ENCODE peak calls at places on chromosomes 12 and 14, in seven cellular contexts. I, D, N, P, X, R and G are unnamed samples. For H3K4me1, the result is how much of the 10 kb centered on the place peaks cover.

GRCh38 chr12:47193066-47193465 is 113.3 kb upstream of the AMIGO2 start:
- DNase-seq in X (no peak), D (no peak), N (no peak), I (no peak), R (no peak), P (no peak), G (no peak)

GRCh38 chr14:75879031-75879430 is 102.8 kb downstream of the TGFB3 start:
- DNase-seq in N (peak), D (no peak), X (peak), R (no peak), P (no peak), I (peak), G (no peak)

GRCh38 chr14:67241416-67242362 is at the start of gene PALS1:
- DNase-seq in D (no peak), I (no peak), N (peak), P (no peak), X (peak), R (no peak), G (peak)

GRCh38 chr14:53545217-53545616 is 392.1 kb upstream of the DDHD1 start:
- DNase-seq in D (no peak), X (no peak), R (no peak), I (no peak), N (no peak), P (no peak), G (no peak)

GRCh38 chr14:56199095-56199975 is 81.1 kb downstream of the PELI2 start:
- DNase-seq in D (no peak), X (peak), N (peak), R (no peak), I (no peak), P (no peak), G (no peak)

GRCh38 chr14:41604793-41605534 is 1.7 kb upstream of the LRFN5 start:
- DNase-seq in N (peak), I (no peak), P (peak), D (peak), R (no peak), X (peak), G (peak)

GRCh38 chr12:1777798-1778197 is 42.6 kb upstream of the LRTM2 start:
- DNase-seq in I (no peak), D (no peak), X (peak), N (peak), R (no peak), P (no peak), G (no peak)

GRCh38 chr14:102164241-102164641 is 24.5 kb downstream of the WDR20 start:
- DNase-seq in D (no peak), R (no peak), X (peak), I (no peak), P (no peak), N (peak), G (peak)

GRCh38 chr14:90495357-90496276 is 98.8 kb downstream of the CALM1 start:
- DNase-seq in N (peak), D (no peak), R (no peak), I (peak), X (peak), P (no peak), G (peak)

GRCh38 chr14:24904533-24904932 is 145.4 kb downstream of the STXBP6 start:
- DNase-seq in N (no peak), X (no peak), R (no peak), P (no peak), I (no peak), D (no peak), G (no peak)

GRCh38 chr12:58341791-58342190 is 400.4 kb downstream of the ATP23 start:
- DNase-seq in R (no peak), X (peak), N (peak), P (no peak), I (no peak), D (no peak), G (no peak)

GRCh38 chr14:37594238-37594915 is 672 bp downstream of the FOXA1 start:
- DNase-seq in X (peak), P (peak), D (no peak), R (peak), I (peak), N (peak), G (peak)

GRCh38 chr14:50109342-50109741 is 7.0 kb downstream of the VCPKMT start:
- DNase-seq in R (no peak), P (no peak), X (peak), N (peak), I (no peak), D (no peak), G (no peak)

GRCh38 chr12:103854372-103854973 is 13.4 kb upstream of the NT5DC3 start:
- DNase-seq in D (no peak), R (no peak), I (no peak), X (no peak), N (no peak), P (no peak), G (no peak)

GRCh38 chr12:79331870-79332269 is 358.9 kb downstream of the PAWR start:
- DNase-seq in P (no peak), D (no peak), R (no peak), I (no peak), X (peak), N (peak), G (no peak)

GRCh38 chr12:75155962-75156361 is 53.7 kb downstream of the KCNC2 start:
- DNase-seq in I (no peak), X (no peak), D (no peak), R (no peak), P (no peak), N (no peak), G (no peak)

GRCh38 chr12:75960086-75960910 is 71.3 kb downstream of the PHLDA1 start:
- DNase-seq in X (no peak), N (peak), D (no peak), R (no peak), I (peak), P (no peak), G (peak)

GRCh38 chr14:90503582-90503981 is 106.8 kb downstream of the CALM1 start:
- DNase-seq in N (no peak), R (no peak), D (peak), P (peak), I (no peak), X (no peak), G (peak)

DNA sequence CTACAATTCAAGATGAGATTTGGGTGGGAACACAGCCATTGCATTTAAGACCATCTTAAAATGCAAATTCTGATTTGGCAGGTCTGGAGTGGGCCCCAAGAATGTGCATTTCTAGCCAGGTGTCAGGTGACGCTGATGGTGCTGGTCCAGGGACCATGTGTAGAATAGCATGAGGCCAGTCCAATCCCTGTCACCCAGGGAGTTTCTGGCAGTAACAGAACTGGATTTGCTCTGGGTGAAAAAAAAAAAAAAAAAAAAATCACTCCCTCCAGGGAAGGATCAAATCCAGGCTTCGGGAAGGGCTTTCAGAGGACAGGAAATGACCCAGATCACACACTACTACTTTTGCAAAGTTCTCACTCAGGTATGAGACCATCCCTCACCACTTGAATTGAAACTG is 213.2 kb upstream of the NOS1 start:
- DNase-seq in D (no peak), I (no peak), P (no peak), X (no peak), N (no peak), R (no peak), G (no peak)
- H3K4me3 ChIP-seq in D (no peak), I (no peak), P (no peak), X (no peak), N (no peak), R (no peak), G (no peak)

DNA sequence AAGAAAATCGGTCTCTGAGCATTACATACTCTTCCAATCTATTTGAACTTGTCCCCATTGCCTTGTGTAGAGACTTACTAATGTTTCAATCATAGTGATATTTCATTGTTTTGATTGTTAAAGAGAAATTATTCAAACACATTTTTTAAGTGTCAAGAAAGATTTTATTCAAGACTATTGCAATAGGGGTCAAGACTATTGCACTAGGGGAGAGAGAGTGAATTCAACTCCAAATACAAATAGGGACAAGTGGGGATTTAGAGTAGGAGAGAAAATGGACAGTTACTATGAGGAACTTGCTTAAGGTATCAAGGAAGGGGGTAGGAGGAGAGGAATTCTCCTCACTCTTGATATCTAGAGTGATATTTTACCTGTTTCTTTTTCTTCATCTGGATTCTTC is 73.1 kb downstream of the FAR2 start:
- DNase-seq in I (no peak), X (no peak), P (no peak), N (no peak), R (no peak), D (no peak), G (no peak)
- H3K4me1 ChIP-seq in I (under half), X (under half), P (under half), N (under half), R (under half), D (under half), G (under half)

GRCh38 chr14:96039633-96040311 is 610 bp downstream of the C14orf132 start:
- DNase-seq in R (no peak), N (peak), P (peak), X (peak), D (peak), I (no peak), G (no peak)
- TF ChIP-seq CTCF in R (peak), N (peak), P (peak), X (peak), D (peak), I (no peak), G (no peak)

GRCh38 chr12:38704455-38704854 is 200.9 kb downstream of the CPNE8 start:
- DNase-seq in R (no peak), P (no peak), N (no peak), I (no peak), D (no peak), X (no peak), G (no peak)
- H3K4me3 ChIP-seq in R (no peak), P (no peak), N (no peak), I (no peak), D (no peak), X (no peak), G (no peak)

DNA sequence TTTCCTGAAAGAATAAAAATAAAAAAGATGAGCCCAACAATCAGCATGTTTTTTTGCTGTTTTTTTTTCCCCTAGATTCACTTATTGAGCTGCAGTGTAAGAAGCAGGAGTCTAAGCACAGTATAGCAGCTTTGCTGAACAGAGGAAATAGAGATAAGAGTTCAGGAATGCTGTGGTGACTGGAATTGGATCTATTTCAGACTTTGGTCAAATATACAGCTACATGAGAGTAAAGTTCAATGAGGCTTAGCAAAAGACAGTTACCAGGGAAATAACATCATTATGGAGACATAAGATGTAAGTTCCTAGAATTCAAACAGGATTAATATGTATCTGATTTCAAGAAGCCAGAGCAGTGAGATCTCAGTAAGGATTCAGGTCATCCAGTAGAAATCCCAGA is 613.0 kb downstream of the RPS29 start:
- DNase-seq in X (peak), P (no peak), R (no peak), N (peak), D (no peak), I (no peak), G (no peak)
- H3K4me1 ChIP-seq in X (under half), P (under half), R (under half), N (under half), D (under half), I (under half), G (under half)

GRCh38 chr12:53476769-53477209 is 22.5 kb downstream of the MAP3K12 start:
- DNase-seq in X (no peak), I (peak), R (no peak), P (no peak), D (no peak), N (no peak), G (no peak)
- TF ChIP-seq CTCF in X (peak), I (peak), R (peak), P (peak), D (peak), N (peak), G (no peak)